ENCODE peak calls at places on chromosome 6, in five cellular contexts. G, L, P, B and Y are unnamed samples.

GRCh38 chr6:18496462-18496861 is 109.3 kb downstream of the RNF144B start:
- DNase-seq in G (no peak), B (no peak), L (no peak), P (no peak), Y (peak)

GRCh38 chr6:21163110-21163837 is 430.3 kb upstream of the SOX4 start:
- DNase-seq in P (no peak), L (no peak), B (no peak), G (no peak), Y (peak)

GRCh38 chr6:138844203-138844602 is 48.3 kb downstream of the ECT2L start:
- DNase-seq in B (peak), P (no peak), L (peak), G (peak), Y (peak)

GRCh38 chr6:168124921-168125320 is 45.9 kb upstream of the FRMD1 start:
- DNase-seq in L (no peak), P (peak), B (no peak), G (no peak), Y (no peak)

GRCh38 chr6:42128460-42129359 is 13.7 kb downstream of the C6orf132 start:
- DNase-seq in P (no peak), L (peak), G (no peak), B (no peak), Y (no peak)

GRCh38 chr6:90490030-90490429 is 96.8 kb downstream of the MAP3K7 start:
- DNase-seq in G (no peak), B (peak), P (no peak), L (no peak), Y (no peak)

GRCh38 chr6:27608916-27609883 is 136.3 kb upstream of the ZNF184 start:
- DNase-seq in L (no peak), B (peak), G (no peak), P (no peak), Y (peak)

GRCh38 chr6:150087336-150087735 is 18.4 kb upstream of the ULBP3 start:
- DNase-seq in G (no peak), P (no peak), B (no peak), L (no peak), Y (no peak)

GRCh38 chr6:119308994-119309657 is 40.4 kb downstream of the MAN1A1 start:
- DNase-seq in G (no peak), P (no peak), L (no peak), B (no peak), Y (peak)

GRCh38 chr6:100892116-100892515 is 11.0 kb upstream of the ASCC3 start:
- DNase-seq in L (no peak), G (no peak), B (no peak), P (no peak), Y (no peak)

GRCh38 chr6:136137008-136137689 is 113.0 kb downstream of the MTFR2 start:
- DNase-seq in B (no peak), G (no peak), P (no peak), L (no peak), Y (no peak)

GRCh38 chr6:127486934-127487333 is 27.7 kb upstream of the KIAA0408 start:
- DNase-seq in B (peak), L (no peak), P (no peak), G (no peak), Y (no peak)

GRCh38 chr6:35294308-35294945 is 3.2 kb upstream of the DEF6 start:
- DNase-seq in G (no peak), L (no peak), P (no peak), B (peak), Y (peak)

GRCh38 chr6:55833284-55833683 is 42.1 kb downstream of the BMP5 start:
- DNase-seq in G (no peak), L (no peak), B (no peak), P (no peak), Y (no peak)

GRCh38 chr6:159819932-159820640 is 20.0 kb downstream of the PNLDC1 start:
- DNase-seq in P (no peak), G (no peak), B (peak), L (no peak), Y (no peak)

GRCh38 chr6:169249057-169249456 is 4.6 kb downstream of the THBS2 start:
- DNase-seq in G (peak), P (peak), L (peak), B (no peak), Y (no peak)

GRCh38 chr6:91744576-91744975 is 1157.7 kb upstream of the MAP3K7 start:
- DNase-seq in B (no peak), L (no peak), P (no peak), G (no peak), Y (no peak)

GRCh38 chr6:77626431-77626830 is 26.4 kb upstream of the MEI4 start:
- DNase-seq in P (no peak), G (no peak), L (no peak), B (no peak), Y (no peak)

DNA sequence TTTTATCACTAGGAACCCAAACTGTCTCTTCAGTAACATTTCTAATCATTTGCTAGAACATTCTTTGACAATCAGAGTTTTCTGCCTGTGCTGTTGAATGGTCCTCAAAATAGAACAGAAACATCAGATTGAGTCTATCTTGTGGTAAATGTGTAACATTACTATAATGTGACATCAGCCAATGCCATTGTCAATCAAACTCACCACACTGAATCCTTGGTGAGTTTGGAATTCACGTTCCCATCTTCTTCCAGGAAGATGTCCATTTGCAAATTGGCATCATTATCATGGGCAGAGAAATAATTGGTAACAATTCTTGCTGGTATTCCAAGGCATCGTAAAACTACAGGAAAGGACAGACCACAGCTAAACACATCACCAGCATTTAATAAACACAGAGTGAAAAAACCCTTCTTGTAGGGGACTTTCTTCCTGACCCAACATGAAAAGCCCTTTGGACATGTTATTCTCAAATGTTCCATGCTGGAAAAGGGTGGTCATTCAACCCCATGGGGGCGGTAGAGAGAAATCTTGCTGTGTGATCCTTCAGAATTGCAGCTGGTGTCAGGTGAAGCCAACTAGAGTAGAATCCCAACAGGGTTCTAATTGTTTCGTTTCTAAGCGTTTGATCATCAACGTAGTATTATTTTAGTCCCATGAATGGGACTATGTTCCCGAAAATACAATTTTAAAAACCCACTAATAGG is 98.5 kb downstream of the F13A1 start:
- DNase-seq in G (no peak), L (no peak), P (no peak), B (peak), Y (no peak)
- TF ChIP-seq CTCF in G (peak), L (peak), P (no peak), B (peak), Y (no peak)

GRCh38 chr6:109441069-109441816 is 719 bp downstream of the SMPD2 start:
- DNase-seq in L (peak), B (peak), G (peak), P (no peak), Y (no peak)
- TF ChIP-seq CTCF in L (no peak), B (peak), G (peak), P (no peak), Y (no peak)

GRCh38 chr6:32692019-32692418 is 25.6 kb upstream of the HLA-DQB1 start:
- DNase-seq in G (peak), P (no peak), B (peak), L (peak), Y (peak)
- TF ChIP-seq CTCF in G (peak), P (no peak), B (peak), L (peak), Y (peak)

DNA sequence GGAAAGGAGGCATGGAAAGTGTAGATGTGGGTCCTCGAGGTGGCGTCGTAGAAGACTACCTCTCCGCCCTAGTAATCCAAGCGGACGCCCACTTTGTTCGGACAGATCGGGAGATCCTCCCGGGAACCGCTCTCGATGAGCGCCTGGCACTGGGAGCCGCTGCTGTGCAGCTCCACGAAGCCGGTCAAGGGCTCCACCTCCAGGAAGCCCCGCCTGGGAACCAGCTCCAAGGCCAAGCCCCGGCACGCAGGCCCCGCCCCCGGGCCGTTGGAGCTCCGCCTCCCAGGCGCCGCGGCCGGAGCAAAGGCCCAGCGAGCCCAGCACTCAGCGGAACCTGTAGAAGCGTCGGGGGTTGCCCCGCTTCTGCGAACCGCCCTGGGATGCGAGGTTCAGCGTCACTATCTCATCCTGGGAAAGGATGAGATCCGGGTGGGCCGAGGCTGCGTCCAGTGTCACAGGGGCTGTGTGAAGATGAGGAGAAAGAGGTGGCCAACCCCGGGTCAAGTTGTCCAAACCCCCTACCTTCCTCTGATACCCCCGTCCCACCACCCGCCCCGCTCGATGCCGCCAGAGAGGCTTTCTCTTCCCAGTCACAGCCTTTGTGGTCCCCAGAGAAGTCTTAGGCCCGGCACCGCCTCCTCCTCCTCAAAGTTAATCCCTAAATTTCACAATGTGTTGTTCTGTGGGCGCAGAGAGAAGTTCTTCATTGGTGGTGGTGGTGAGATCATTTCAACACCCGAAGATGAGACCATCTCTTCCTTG is 10.8 kb downstream of the TRIM31 start:
- DNase-seq in L (peak), B (peak), P (peak), G (peak), Y (peak)
- TF ChIP-seq CTCF in L (no peak), B (no peak), P (no peak), G (no peak), Y (no peak)

DNA sequence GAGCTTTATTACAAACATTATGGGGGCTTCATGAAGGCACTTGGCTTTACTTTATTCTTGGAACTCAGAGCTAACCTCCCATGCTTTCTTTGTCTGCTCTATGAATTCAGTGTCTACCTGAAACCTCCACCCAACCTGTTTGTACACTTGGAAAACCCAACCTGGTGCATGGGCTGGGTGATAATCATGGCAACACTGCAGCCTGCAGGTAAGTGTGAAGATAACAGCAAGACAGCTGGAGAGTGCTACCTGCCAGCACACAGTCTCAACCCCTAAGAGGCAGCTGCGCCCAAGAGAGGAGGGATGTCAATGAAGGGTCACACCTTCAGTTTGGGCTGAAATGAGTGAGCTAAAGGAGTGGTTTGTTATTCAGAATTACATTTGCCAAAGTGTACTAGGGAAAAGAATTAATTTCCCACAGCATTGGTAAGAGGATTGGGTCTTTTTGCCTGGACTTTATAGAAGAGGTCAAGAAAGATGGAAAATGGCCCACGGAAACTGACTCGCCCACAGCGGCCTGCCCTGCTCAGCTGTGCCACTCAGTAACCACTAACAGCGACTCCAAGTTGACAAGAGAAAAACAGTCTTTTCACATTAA is 24.4 kb downstream of the FOXQ1 start:
- DNase-seq in G (no peak), L (no peak), P (peak), B (peak), Y (no peak)
- TF ChIP-seq CTCF in G (no peak), L (no peak), P (no peak), B (peak), Y (peak)

GRCh38 chr6:36873612-36874011 is 991 bp downstream of the PPIL1 start:
- DNase-seq in B (no peak), L (no peak), G (no peak), P (no peak), Y (no peak)
- TF ChIP-seq CTCF in B (peak), L (no peak), G (no peak), P (no peak), Y (no peak)